ENCODE peak calls at places on chromosomes 1 and 21, in seven cellular contexts. L, G, T, S, P, C and B are unnamed samples.
A peak's percentile ranks its signal among the peaks of the same experiment; 100 is the strongest.

GRCh38 chr1:42214447-42214871 is 49.9 kb upstream of the GUCA2A start:
- DNase-seq in L (no peak), G (no peak), T (no peak), S (no peak), P (peak; percentile 33), C (no peak), B (peak; percentile 12)

GRCh38 chr21:40752125-40752524 is 94.8 kb downstream of the DSCAM start:
- DNase-seq in L (no peak), G (no peak), T (peak; percentile 30), S (no peak), P (no peak), C (no peak), B (no peak)

GRCh38 chr1:214862421-214862820 is 220.1 kb upstream of the KCNK2 start:
- DNase-seq in L (no peak), G (no peak), T (no peak), S (no peak), P (no peak), C (no peak), B (no peak)

GRCh38 chr1:32276328-32276727 is 15.6 kb upstream of the HDAC1 start:
- DNase-seq in L (no peak), G (no peak), T (no peak), S (no peak), P (no peak), C (no peak), B (no peak)

GRCh38 chr1:5637171-5637570 is 355.1 kb downstream of the NPHP4 start:
- DNase-seq in L (peak; percentile 48), G (peak; percentile 18), T (no peak), S (no peak), P (peak; percentile 8), C (no peak), B (peak; percentile 53)

GRCh38 chr1:15357808-15358207 is 51.9 kb upstream of the EFHD2 start:
- DNase-seq in L (no peak), G (no peak), T (no peak), S (no peak), P (no peak), C (no peak), B (no peak)

GRCh38 chr1:25617626-25618432 is 1.2 kb downstream of the MAN1C1 start:
- DNase-seq in L (peak; percentile 33), G (no peak), T (peak; percentile 56), S (no peak), P (no peak), C (no peak), B (peak; percentile 73)

GRCh38 chr1:107057197-107058133 is 991 bp downstream of the PRMT6 start:
- DNase-seq in L (peak; percentile 78), G (no peak), T (peak; percentile 58), S (peak; percentile 55), P (no peak), C (no peak), B (peak; percentile 72)

GRCh38 chr1:200437556-200438203 is 27.8 kb upstream of the ZNF281 start:
- DNase-seq in L (no peak), G (no peak), T (no peak), S (no peak), P (no peak), C (no peak), B (no peak)

GRCh38 chr1:204577794-204578478 is 61.7 kb downstream of the MDM4 start:
- DNase-seq in L (no peak), G (no peak), T (no peak), S (no peak), P (no peak), C (no peak), B (no peak)

GRCh38 chr1:6342031-6342430 is 51.5 kb downstream of the ACOT7 start:
- DNase-seq in L (no peak), G (no peak), T (no peak), S (no peak), P (no peak), C (no peak), B (peak; percentile 55)

GRCh38 chr1:44553771-44554170 is 120.5 kb downstream of the TMEM53 start:
- DNase-seq in L (no peak), G (peak; percentile 36), T (no peak), S (no peak), P (peak; percentile 39), C (no peak), B (no peak)

GRCh38 chr1:53303651-53304515 is 24.0 kb downstream of the LRP8 start:
- DNase-seq in L (no peak), G (no peak), T (no peak), S (no peak), P (no peak), C (no peak), B (no peak)

GRCh38 chr1:3463891-3464648 is 9.6 kb downstream of the ARHGEF16 start:
- DNase-seq in L (no peak), G (no peak), T (peak; percentile 5), S (no peak), P (no peak), C (no peak), B (no peak)

GRCh38 chr1:3466366-3467075 is 12.1 kb downstream of the ARHGEF16 start:
- DNase-seq in L (no peak), G (no peak), T (peak; percentile 7), S (no peak), P (no peak), C (no peak), B (no peak)

GRCh38 chr1:3465935-3466321 is 11.5 kb downstream of the ARHGEF16 start:
- DNase-seq in L (no peak), G (no peak), T (peak; percentile 8), S (no peak), P (no peak), C (no peak), B (no peak)

GRCh38 chr1:3464649-3465025 is 10.2 kb downstream of the ARHGEF16 start:
- DNase-seq in L (no peak), G (no peak), T (no peak), S (no peak), P (no peak), C (no peak), B (no peak)

DNA sequence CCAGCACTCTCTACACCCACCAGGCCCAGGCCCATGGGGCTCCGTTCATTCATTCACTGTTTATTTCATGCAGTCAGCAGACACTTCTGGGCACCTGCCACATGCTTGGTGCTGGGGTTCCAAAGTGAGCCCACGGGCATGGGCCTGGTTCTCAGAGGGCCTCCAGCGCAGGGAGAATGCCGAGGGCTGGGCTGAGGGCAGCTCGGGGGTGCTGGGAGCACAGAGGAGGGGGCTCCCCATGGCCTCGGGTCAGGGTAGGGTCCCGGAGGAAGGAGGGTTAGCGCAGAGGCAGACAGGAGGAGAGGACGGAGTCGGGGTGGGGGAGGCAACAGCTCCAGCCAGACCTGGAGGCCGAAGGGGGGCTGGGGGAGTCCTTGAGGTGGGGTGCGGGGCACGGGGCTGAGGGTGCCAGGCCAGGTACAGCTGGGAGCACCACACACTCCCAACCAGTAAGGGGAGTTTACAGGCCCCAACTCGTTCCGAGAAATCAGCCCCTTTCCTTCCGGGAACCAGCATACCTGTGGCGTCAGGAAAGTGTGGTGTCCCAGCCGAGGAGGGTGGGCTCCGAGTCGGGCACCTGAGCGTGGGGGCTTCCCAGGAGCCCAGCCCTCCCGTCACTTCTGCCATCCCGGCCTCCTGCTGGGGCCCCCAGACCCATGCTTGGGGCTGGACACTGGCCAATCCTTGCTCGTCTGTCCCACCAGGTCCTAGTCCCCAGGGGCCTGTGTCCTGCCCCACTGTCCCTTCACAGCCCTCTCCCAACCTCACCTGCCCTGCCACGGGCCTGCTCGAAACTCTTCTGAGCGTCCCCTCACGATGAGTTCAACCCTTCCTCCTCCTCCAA is 10.8 kb downstream of the ARHGEF16 start:
- DNase-seq in L (no peak), G (no peak), T (peak; percentile 10), S (no peak), P (no peak), C (no peak), B (no peak)
- TF ChIP-seq MAX in L (no peak), G (no peak), T (no peak), S (no peak), P (no peak), C (no peak), B (no peak)

DNA sequence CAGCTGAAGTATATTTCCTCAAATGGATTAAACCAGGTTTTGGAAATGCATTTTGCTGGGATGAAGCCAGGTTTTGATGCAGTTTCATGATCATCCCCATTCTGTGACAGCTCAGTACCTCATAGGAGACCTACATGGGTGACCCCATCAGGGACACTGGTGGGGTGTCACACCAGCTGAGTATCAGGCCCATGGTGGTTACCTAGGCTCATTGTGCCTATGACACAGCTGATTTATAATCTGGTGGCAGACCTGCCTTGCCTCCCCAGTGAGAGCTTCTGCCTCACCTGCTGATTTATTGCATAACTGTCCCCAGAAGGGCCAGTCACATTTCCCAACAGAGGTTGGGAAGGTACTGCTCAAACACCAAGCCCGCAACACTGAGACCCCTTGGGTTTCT is 3.8 kb downstream of the NCF2 start:
- DNase-seq in L (no peak), G (no peak), T (no peak), S (no peak), P (no peak), C (no peak), B (no peak)
- TF ChIP-seq MAX in L (no peak), G (no peak), T (no peak), S (no peak), P (no peak), C (no peak), B (no peak)

DNA sequence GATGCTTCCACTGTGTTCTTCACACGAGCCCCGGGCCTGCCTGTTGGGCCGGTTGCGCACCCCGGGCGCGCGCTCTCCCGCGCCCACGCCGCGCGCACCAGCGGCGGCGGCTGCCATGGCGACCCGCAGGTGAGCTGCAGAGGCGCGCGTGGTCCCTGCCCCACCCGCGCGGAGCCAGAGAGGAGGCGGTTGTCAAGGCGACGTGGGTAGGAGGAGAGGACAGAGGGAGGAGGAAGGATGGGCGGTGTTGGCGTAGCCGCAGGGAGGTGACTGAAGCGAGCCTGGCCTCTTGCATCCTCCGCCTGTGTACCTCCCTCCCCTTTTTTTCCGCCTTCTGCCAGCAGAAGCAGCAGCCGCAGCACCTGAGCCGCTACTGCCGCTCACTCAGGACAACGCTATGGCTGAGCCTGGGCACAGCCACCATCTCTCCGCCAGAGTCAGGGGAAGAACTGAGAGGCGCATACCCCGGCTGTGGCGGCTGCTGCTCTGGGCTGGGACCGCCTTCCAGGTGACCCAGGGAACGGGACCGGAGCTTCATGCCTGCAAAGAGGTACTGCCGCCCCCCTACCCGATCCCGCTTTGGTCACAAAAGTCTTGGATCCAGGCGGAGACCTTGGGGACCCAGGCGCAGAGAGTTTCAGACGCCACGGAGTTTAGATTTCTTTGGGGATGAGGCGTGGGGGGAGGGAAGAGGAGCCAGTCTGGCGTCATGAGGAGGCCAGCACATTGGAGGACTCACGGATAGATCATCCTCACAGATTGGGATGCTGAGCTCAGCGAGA is at the start of gene ELAPOR1:
- DNase-seq in L (peak; percentile 74), G (no peak), T (peak; percentile 63), S (no peak), P (no peak), C (no peak), B (no peak)
- TF ChIP-seq MAX in L (no peak), G (no peak), T (peak; percentile 33), S (no peak), P (no peak), C (no peak), B (no peak)

DNA sequence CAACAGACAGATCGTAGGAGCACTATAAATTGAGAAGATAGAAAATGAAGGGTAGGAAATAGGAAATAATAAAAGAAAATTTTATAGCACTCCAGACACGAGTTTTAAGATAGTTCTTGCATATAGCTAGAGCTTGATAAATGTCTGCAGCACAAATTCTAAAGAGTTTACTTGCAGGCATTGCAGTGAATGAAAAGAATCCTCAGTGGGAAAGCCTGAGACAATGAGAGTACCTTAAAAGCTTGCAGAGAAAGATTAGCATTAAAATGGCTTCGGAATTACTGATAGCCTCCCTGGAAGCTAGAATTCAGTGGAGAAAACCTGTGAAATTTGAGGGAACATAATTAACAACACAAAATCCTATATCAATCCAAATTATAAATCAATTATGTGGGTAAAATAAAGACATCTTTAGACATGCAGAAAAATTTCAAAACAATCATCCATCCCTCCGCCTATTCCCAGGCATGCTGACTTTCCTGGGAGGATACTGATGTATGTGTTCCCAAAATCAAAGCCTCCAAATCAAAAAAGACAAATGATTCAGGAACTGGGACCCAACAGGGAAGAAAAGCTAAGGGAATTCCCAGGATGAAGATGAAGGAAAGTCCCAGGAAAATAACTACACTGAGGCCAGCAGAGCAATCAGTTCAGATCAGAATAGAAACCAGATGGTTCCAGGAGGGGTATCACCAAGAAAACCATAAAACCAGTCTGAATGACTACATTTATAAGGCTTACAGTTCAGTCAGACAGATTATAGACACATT is 305.9 kb upstream of the USP25 start:
- DNase-seq in L (no peak), G (no peak), T (no peak), S (no peak), P (no peak), C (no peak), B (no peak)
- TF ChIP-seq MAX in L (no peak), G (no peak), T (no peak), S (no peak), P (no peak), C (no peak), B (no peak)